ENCODE peak calls at places on chromosomes 11 and 22, in nine cellular contexts. U is heart left ventricle, G is testis, C is pancreas, N is transverse colon, B is A549, F is IMR-90, I is cardiac fibroblast, V is AG09319. J is an unnamed sample.

GRCh38 chr11:117766576-117766975 is 30.4 kb downstream of the DSCAML1 start:
- DNase-seq in U (no peak), G (no peak), C (no peak), N (no peak), B (no peak), F (no peak), I (no peak), V (no peak), J (no peak)

GRCh38 chr11:72773291-72773690 is 20.6 kb downstream of the STARD10 start:
- DNase-seq in U (peak; percentile 71), G (peak; percentile 42), C (peak; percentile 69), N (no peak), B (no peak), F (peak; percentile 93), I (peak; percentile 84), V (peak; percentile 38), J (no peak)

GRCh38 chr11:12079726-12080556 is 30.4 kb upstream of the MICAL2 start:
- DNase-seq in U (peak; percentile 75), G (peak; percentile 51), C (no peak), N (peak; percentile 56), B (peak; percentile 82), F (peak; percentile 99), I (peak; percentile 99), V (peak; percentile 90), J (no peak)

GRCh38 chr11:116692318-116693106 is 80.3 kb downstream of the BUD13 start:
- DNase-seq in U (peak; percentile 42), G (no peak), C (no peak), N (no peak), B (no peak), F (no peak), I (no peak), V (no peak), J (peak; percentile 76)

GRCh38 chr11:104907521-104908185 is 9.4 kb upstream of the CASP12 start:
- DNase-seq in U (no peak), G (no peak), C (no peak), N (no peak), B (no peak), F (peak; percentile 94), I (no peak), V (no peak), J (no peak)

GRCh38 chr11:83835423-83835822 is 549.3 kb upstream of the CCDC90B start:
- DNase-seq in U (no peak), G (no peak), C (no peak), N (no peak), B (no peak), F (peak; percentile 69), I (no peak), V (no peak), J (no peak)

GRCh38 chr11:43748095-43748494 is 67.6 kb downstream of the HSD17B12 start:
- DNase-seq in U (no peak), G (no peak), C (no peak), N (no peak), B (no peak), F (no peak), I (no peak), V (no peak), J (no peak)

GRCh38 chr11:35059040-35059439 is 79.9 kb upstream of the CD44 start:
- DNase-seq in U (no peak), G (no peak), C (no peak), N (no peak), B (no peak), F (no peak), I (no peak), V (no peak), J (no peak)

DNA sequence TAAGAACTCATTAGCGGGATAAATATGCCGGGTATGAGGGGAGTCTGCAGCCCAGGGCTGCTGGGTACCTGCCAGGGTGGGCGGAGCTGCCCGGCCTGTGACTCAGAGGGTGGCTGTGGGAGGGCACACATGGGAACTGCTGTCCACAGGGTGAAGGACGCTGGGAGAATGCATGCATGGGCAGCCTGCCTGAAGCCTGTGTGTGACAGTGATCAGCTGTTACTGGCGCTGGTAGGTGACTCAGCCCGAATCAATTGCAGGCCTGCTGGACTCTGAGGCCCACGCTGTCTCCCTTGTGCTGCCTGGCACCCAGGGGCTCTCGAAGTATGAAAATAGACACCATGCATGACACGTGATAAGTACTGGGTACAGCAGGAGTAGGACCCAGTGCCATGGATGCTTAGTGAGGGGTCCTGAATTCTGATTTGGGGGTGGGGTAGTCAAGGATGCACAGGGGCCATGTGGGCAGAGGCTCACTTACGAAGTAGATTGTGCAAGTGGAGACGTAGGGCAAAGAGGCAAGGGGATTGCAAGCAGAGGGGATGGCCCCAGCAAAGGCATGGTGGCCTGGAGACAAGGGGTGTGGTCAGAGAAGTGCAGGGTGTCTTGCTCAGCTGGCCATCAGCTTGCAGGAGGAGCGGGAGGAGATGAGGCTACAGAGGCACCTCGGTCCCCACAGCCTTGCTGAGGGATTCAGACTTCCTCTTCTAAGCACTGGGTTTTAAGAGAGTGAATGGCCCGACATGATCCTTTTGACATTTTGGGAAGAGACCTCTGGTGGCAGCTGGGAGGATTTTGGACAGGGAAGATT is 36.5 kb downstream of the GRIK4 start:
- DNase-seq in U (peak; percentile 89), G (peak; percentile 95), C (peak; percentile 94), N (peak; percentile 46), B (peak; percentile 32), F (peak; percentile 98), I (peak; percentile 89), V (peak; percentile 87), J (peak; percentile 94)
- TF ChIP-seq CTCF in U (peak; percentile 39), G (no peak), C (no peak), N (no peak), B (no peak), F (no peak), I (no peak), V (peak; percentile 29), J (peak; percentile 30)

DNA sequence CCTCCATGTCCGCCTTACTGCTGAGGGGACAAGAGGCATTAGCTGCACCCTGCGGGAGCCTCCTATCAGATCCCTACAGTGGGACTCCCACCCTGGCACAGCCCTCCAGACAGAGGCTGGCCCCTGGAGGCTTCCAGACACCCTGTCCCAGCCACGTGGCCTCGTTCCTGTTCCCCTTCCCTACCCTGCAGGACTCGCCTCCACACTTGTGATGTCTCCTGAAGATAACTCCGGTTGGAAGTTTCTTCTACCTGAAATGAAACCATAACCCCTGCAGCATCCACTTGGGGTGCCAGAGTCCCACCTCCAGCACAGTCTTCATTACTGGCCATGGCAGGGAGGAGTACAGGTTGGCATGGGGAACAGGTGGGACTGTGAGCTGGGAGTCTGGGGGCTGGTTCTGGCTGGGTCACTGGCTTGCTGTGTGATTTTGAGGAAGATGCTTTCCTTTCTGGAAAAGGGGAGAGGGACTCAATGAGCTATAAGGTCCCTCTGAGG is 4.9 kb upstream of the SH3BP1 start:
- DNase-seq in U (no peak), G (no peak), C (no peak), N (no peak), B (no peak), F (no peak), I (no peak), V (no peak), J (no peak)
- TF ChIP-seq CTCF in U (no peak), G (no peak), C (no peak), N (no peak), B (no peak), F (peak; percentile 24), I (peak; percentile 26), V (peak; percentile 4), J (peak; percentile 11)

GRCh38 chr22:31346733-31347250 is 646 bp upstream of the PATZ1 start:
- DNase-seq in U (peak; percentile 69), G (peak; percentile 73), C (peak; percentile 65), N (peak; percentile 57), B (peak; percentile 42), F (peak; percentile 33), I (peak; percentile 53), V (no peak), J (no peak)

GRCh38 chr22:31348766-31349165 is 2.6 kb upstream of the PATZ1 start:
- DNase-seq in U (no peak), G (no peak), C (no peak), N (no peak), B (no peak), F (no peak), I (no peak), V (no peak), J (no peak)

GRCh38 chr22:31346255-31346732 is at the start of gene PATZ1:
- DNase-seq in U (peak; percentile 84), G (peak; percentile 82), C (peak; percentile 80), N (peak; percentile 78), B (peak; percentile 56), F (peak; percentile 72), I (peak; percentile 67), V (peak; percentile 39), J (peak; percentile 90)

GRCh38 chr22:31345331-31346254 is 553 bp downstream of the PATZ1 start:
- DNase-seq in U (peak; percentile 93), G (peak; percentile 89), C (peak; percentile 82), N (peak; percentile 88), B (peak; percentile 62), F (peak; percentile 83), I (peak; percentile 78), V (peak; percentile 58), J (peak; percentile 96)

DNA sequence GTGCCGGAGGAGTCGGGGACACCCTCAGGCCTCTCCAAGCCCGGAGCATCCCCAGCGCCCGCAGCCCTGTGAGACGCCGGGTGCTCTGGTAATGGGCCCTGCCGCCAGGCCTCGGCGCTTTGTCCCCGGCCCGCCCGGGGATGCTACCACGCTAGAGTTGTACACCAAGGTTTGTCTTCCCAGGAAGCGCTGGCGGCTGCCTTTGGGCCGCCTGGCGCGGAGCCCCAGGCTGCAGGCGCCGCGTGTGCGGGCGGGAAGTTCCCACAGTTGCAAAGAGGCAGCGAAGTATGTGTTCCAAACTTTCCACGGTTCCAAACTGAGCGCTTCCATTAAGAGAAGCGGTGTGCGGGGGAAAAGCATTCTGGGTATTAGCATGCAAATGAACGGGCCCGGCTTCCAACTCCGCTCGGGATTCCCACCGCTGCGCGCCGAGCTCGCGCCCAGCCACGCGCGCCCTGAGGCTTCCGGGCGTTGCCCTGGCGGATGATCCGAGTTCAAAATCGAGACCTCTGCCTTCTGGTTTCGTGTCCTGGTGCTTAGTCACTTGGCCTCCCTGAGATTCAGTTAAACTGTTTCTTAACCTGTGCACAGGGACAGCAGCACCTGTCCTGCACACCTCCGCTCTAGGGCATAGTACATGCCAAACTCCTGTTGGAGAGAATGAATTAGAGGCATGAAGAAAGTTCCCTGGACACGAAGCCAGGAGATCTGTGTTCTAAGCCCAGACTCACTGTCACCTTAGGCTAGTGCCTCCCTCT is 1.3 kb upstream of the PATZ1 start:
- DNase-seq in U (peak; percentile 82), G (peak; percentile 81), C (peak; percentile 71), N (peak; percentile 72), B (peak; percentile 20), F (peak; percentile 62), I (peak; percentile 78), V (no peak), J (peak; percentile 87)
- TF ChIP-seq CTCF in U (no peak), G (no peak), C (no peak), N (no peak), B (no peak), F (no peak), I (no peak), V (no peak), J (no peak)

GRCh38 chr22:25028841-25029141 is 76.3 kb downstream of the KIAA1671 start:
- DNase-seq in U (no peak), G (no peak), C (no peak), N (no peak), B (no peak), F (no peak), I (no peak), V (no peak), J (no peak)

GRCh38 chr22:25025586-25025985 is 73.1 kb downstream of the KIAA1671 start:
- DNase-seq in U (no peak), G (no peak), C (no peak), N (no peak), B (no peak), F (no peak), I (no peak), V (no peak), J (no peak)

GRCh38 chr22:25027959-25028840 is 75.7 kb downstream of the KIAA1671 start:
- DNase-seq in U (no peak), G (peak; percentile 63), C (no peak), N (peak; percentile 52), B (peak; percentile 31), F (no peak), I (peak; percentile 39), V (no peak), J (no peak)

GRCh38 chr22:25027552-25027951 is 75.0 kb downstream of the KIAA1671 start:
- DNase-seq in U (no peak), G (no peak), C (no peak), N (peak; percentile 57), B (no peak), F (no peak), I (no peak), V (no peak), J (no peak)

DNA sequence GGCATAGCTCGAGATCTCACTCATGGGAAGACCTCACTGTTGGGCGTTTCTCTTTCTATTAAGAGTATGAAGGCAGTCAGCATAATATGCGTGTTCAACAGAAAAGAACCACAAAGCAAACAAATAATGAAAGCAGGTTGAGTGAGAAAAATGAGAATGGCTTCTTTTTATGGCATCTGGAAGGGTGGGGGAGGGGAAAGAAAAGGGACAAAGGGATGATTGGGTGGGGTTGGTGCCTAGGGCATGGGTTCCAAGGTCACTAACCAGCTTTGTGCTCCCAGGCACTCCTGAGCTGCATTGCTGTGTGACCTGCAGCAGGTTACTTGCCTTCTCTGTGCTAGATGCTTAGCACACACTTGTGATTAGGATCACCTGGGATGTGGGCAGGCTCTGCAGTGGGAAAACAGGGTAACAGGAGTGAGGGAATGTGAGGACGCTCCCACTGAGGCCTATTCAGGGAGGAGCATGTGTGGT is 74.6 kb downstream of the KIAA1671 start:
- DNase-seq in U (no peak), G (no peak), C (no peak), N (peak; percentile 61), B (no peak), F (no peak), I (no peak), V (no peak), J (no peak)
- TF ChIP-seq CTCF in U (no peak), G (no peak), C (no peak), N (no peak), B (no peak), F (no peak), I (no peak), V (no peak), J (no peak)